ENCODE peak calls at places on chromosomes 16 and 17, in seven cellular contexts. G is effector memory CD4-positive, alpha-beta T cell; R is transverse colon; E is mucosa of descending colon; O is A549; B is uterus; W is tibial artery. F is an unnamed sample. For H3K9me3, the result is how much of the 10 kb centered on the place peaks cover.

GRCh38 chr16:86751081-86752030 is 173.0 kb downstream of the FOXL1 start:
- DNase-seq in G (no peak), R (no peak), E (no peak), O (peak), B (no peak), W (peak), F (peak)

GRCh38 chr16:86568677-86569623 is 2.3 kb downstream of the FOXC2 start:
- DNase-seq in G (no peak), R (no peak), E (no peak), O (no peak), B (no peak), W (no peak), F (no peak)

GRCh38 chr17:34637548-34638525 is 58.5 kb downstream of the TMEM132E start:
- DNase-seq in G (peak), R (peak), E (peak), O (peak), B (peak), W (peak), F (peak)

GRCh38 chr17:74610108-74610507 is 13.4 kb downstream of the CD300E start:
- DNase-seq in G (no peak), R (no peak), E (no peak), O (no peak), B (no peak), W (no peak), F (no peak)

GRCh38 chr17:77314601-77315000 is 173.8 kb downstream of the SEC14L1 start:
- DNase-seq in G (no peak), R (peak), E (peak), O (no peak), B (no peak), W (no peak), F (no peak)

GRCh38 chr17:2030779-2031163 is 818 bp downstream of the DPH1 start:
- DNase-seq in G (no peak), R (peak), E (no peak), O (peak), B (peak), W (no peak), F (peak)

GRCh38 chr17:15453782-15454181 is 13.6 kb downstream of the CDRT4 start:
- DNase-seq in G (no peak), R (no peak), E (no peak), O (no peak), B (no peak), W (no peak), F (no peak)

GRCh38 chr16:3637371-3637923 is 17.0 kb upstream of the DNASE1 start:
- DNase-seq in G (no peak), R (peak), E (peak), O (no peak), B (no peak), W (no peak), F (no peak)

GRCh38 chr16:74558873-74559272 is 48.0 kb downstream of the GLG1 start:
- DNase-seq in G (no peak), R (no peak), E (no peak), O (no peak), B (no peak), W (no peak), F (no peak)

GRCh38 chr17:72101526-72101925 is 19.3 kb upstream of the SOX9 start:
- DNase-seq in G (no peak), R (no peak), E (no peak), O (no peak), B (no peak), W (no peak), F (no peak)

GRCh38 chr17:64718058-64718457 is 56.0 kb upstream of the SMURF2 start:
- DNase-seq in G (no peak), R (no peak), E (no peak), O (no peak), B (no peak), W (no peak), F (no peak)

GRCh38 chr17:79549111-79549915 is 61.5 kb downstream of the RBFOX3 start:
- DNase-seq in G (no peak), R (no peak), E (peak), O (no peak), B (no peak), W (no peak), F (no peak)

GRCh38 chr16:50389900-50390896 is 21.4 kb upstream of the BRD7 start:
- DNase-seq in G (no peak), R (no peak), E (no peak), O (no peak), B (no peak), W (no peak), F (no peak)

GRCh38 chr17:77540975-77541374 is 400.2 kb downstream of the SEC14L1 start:
- DNase-seq in G (no peak), R (no peak), E (no peak), O (no peak), B (no peak), W (no peak), F (no peak)

GRCh38 chr17:74547736-74548135 is 1.8 kb upstream of the CD300C start:
- DNase-seq in G (no peak), R (no peak), E (no peak), O (peak), B (no peak), W (no peak), F (no peak)

GRCh38 chr17:50725769-50726655 is 6.6 kb downstream of the LUC7L3 start:
- DNase-seq in G (no peak), R (no peak), E (no peak), O (no peak), B (no peak), W (no peak), F (no peak)

GRCh38 chr16:640614-641013 is 1.0 kb upstream of the MCRIP2 start:
- DNase-seq in G (no peak), R (no peak), E (no peak), O (no peak), B (no peak), W (no peak), F (no peak)

GRCh38 chr17:77420804-77421634 is 280.2 kb downstream of the SEC14L1 start:
- DNase-seq in G (peak), R (peak), E (no peak), O (peak), B (peak), W (no peak), F (peak)

GRCh38 chr16:70754371-70754770 is 46.6 kb downstream of the VAC14 start:
- DNase-seq in G (no peak), R (no peak), E (peak), O (no peak), B (no peak), W (no peak), F (no peak)

GRCh38 chr17:333626-334396 is 18.8 kb downstream of the RPH3AL start:
- DNase-seq in G (no peak), R (peak), E (peak), O (no peak), B (peak), W (peak), F (peak)

GRCh38 chr16:54657709-54658102 is 273.0 kb upstream of the IRX5 start:
- DNase-seq in G (no peak), R (no peak), E (no peak), O (no peak), B (no peak), W (no peak), F (no peak)
- H3K4me3 ChIP-seq in G (no peak), R (no peak), E (no peak), O (no peak), B (no peak), W (no peak), F (no peak)

GRCh38 chr16:35146723-35147458 is 1687.5 kb downstream of the TP53TG3F start:
- DNase-seq in G (no peak), R (no peak), E (no peak), O (no peak), B (no peak), W (no peak), F (no peak)
- H3K9me3 ChIP-seq in G (under half), R (under half), E (half or more), O (under half), B (under half), W (under half), F (half or more)

GRCh38 chr17:17792143-17792550 is 44.6 kb downstream of the SREBF1 start:
- DNase-seq in G (no peak), R (no peak), E (no peak), O (no peak), B (no peak), W (no peak), F (no peak)
- H3K4me3 ChIP-seq in G (no peak), R (no peak), E (no peak), O (no peak), B (no peak), W (no peak), F (no peak)

GRCh38 chr17:61698244-61698643 is 107.2 kb upstream of the NACA2 start:
- DNase-seq in G (no peak), R (no peak), E (no peak), O (no peak), B (no peak), W (no peak), F (no peak)
- H3K9me3 ChIP-seq in G (under half), R (under half), E (under half), O (under half), B (under half), W (under half), F (under half)

GRCh38 chr16:81227780-81228179 is 10.7 kb upstream of the BCO1 start:
- DNase-seq in G (no peak), R (no peak), E (no peak), O (no peak), B (no peak), W (no peak), F (no peak)

GRCh38 chr16:81224836-81225235 is 13.7 kb upstream of the BCO1 start:
- DNase-seq in G (no peak), R (no peak), E (no peak), O (no peak), B (no peak), W (no peak), F (no peak)

GRCh38 chr16:81231014-81231413 is 7.5 kb upstream of the BCO1 start:
- DNase-seq in G (no peak), R (no peak), E (no peak), O (no peak), B (no peak), W (no peak), F (no peak)

GRCh38 chr16:81232740-81233367 is 5.6 kb upstream of the BCO1 start:
- DNase-seq in G (no peak), R (no peak), E (no peak), O (no peak), B (no peak), W (no peak), F (no peak)

DNA sequence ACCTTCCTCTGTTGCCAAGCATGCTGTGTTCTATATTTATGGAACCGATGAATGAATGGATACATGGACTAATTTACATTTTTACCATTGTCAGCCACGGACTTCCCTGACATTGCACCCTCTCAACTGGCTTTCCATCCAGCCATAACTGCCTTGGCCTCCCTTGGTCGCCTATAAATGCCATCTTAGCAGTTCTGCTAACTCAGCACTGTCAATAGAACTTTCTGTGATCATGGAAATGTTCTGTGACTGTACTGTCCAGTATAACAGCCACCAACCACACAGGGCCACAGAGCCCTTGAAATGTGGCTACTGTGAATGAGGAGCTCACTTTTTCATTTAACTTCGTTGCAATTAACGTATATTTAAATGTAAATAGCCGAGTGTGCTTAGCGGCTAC is 8.7 kb upstream of the BCO1 start:
- DNase-seq in G (no peak), R (no peak), E (no peak), O (no peak), B (no peak), W (no peak), F (no peak)
- H3K4me3 ChIP-seq in G (no peak), R (no peak), E (no peak), O (no peak), B (no peak), W (no peak), F (no peak)

DNA sequence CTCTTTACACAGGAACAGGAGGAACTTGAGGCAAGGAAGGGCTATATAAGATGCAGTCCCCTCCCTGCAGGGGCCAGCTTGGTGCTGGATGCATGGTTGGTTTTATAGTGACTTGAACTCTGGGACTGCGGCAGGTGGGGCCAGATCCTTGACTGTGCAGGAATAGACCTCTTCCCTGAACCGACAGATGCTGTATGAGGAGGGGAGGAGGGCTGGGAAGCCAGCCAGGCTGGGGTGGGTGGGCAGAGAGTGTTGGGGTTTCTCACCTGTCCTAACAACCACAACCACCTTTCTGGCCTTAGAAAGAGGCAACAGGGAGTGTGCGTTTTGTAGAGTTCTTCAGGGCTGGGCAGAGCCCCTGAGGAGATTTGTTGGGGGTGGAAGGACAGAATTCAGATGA is 798.1 kb downstream of the KCNJ18 start:
- DNase-seq in G (no peak), R (no peak), E (no peak), O (no peak), B (no peak), W (no peak), F (no peak)
- H3K9me3 ChIP-seq in G (under half), R (under half), E (half or more), O (under half), B (under half), W (under half), F (half or more)